ENCODE peak calls at places on chromosomes 12 and 14, in seven cellular contexts. One of them, this sample, is unnamed.

GRCh38 chr12:89884365-89884915 is 175.8 kb upstream of the ATP2B1 start:
- DNase-seq in cardiac fibroblast: no peak
- DNase-seq in kidney epithelial cell: no peak
- DNase-seq in A549: no peak
- DNase-seq in left lung: no peak
- DNase-seq in fibroblast of pulmonary artery: no peak
- DNase-seq in choroid plexus epithelial cell: peak; percentile 13
- DNase-seq in this sample: no peak

GRCh38 chr14:40252817-40253447 is 820.7 kb upstream of the FBXO33 start:
- DNase-seq in cardiac fibroblast: no peak
- DNase-seq in kidney epithelial cell: no peak
- DNase-seq in A549: no peak
- DNase-seq in left lung: no peak
- DNase-seq in fibroblast of pulmonary artery: no peak
- DNase-seq in choroid plexus epithelial cell: no peak
- DNase-seq in this sample: peak; percentile 19

GRCh38 chr14:55661029-55661428 is 81.0 kb downstream of the KTN1 start:
- DNase-seq in cardiac fibroblast: no peak
- DNase-seq in kidney epithelial cell: no peak
- DNase-seq in A549: no peak
- DNase-seq in left lung: no peak
- DNase-seq in fibroblast of pulmonary artery: no peak
- DNase-seq in choroid plexus epithelial cell: no peak
- DNase-seq in this sample: no peak

GRCh38 chr12:45863332-45863731 is 127.0 kb downstream of the SCAF11 start:
- DNase-seq in cardiac fibroblast: no peak
- DNase-seq in kidney epithelial cell: no peak
- DNase-seq in A549: no peak
- DNase-seq in left lung: no peak
- DNase-seq in fibroblast of pulmonary artery: no peak
- DNase-seq in choroid plexus epithelial cell: no peak
- DNase-seq in this sample: no peak

GRCh38 chr12:26884765-26885576 is 52.0 kb upstream of the ITPR2 start:
- DNase-seq in cardiac fibroblast: peak; percentile 88
- DNase-seq in kidney epithelial cell: peak; percentile 35
- DNase-seq in A549: peak; percentile 60
- DNase-seq in left lung: peak; percentile 80
- DNase-seq in fibroblast of pulmonary artery: peak; percentile 89
- DNase-seq in choroid plexus epithelial cell: peak; percentile 90
- DNase-seq in this sample: peak; percentile 86

GRCh38 chr12:1926274-1926673 is 7.8 kb upstream of the CACNA2D4 start:
- DNase-seq in cardiac fibroblast: no peak
- DNase-seq in kidney epithelial cell: no peak
- DNase-seq in A549: no peak
- DNase-seq in left lung: no peak
- DNase-seq in fibroblast of pulmonary artery: no peak
- DNase-seq in choroid plexus epithelial cell: no peak
- DNase-seq in this sample: no peak

GRCh38 chr14:23575086-23575485 is 3.5 kb downstream of the JPH4 start:
- DNase-seq in cardiac fibroblast: no peak
- DNase-seq in kidney epithelial cell: no peak
- DNase-seq in A549: no peak
- DNase-seq in left lung: no peak
- DNase-seq in fibroblast of pulmonary artery: no peak
- DNase-seq in choroid plexus epithelial cell: no peak
- DNase-seq in this sample: no peak

GRCh38 chr14:52960627-52961026 is 9.8 kb upstream of the FERMT2 start:
- DNase-seq in cardiac fibroblast: no peak
- DNase-seq in kidney epithelial cell: no peak
- DNase-seq in A549: no peak
- DNase-seq in left lung: no peak
- DNase-seq in fibroblast of pulmonary artery: no peak
- DNase-seq in choroid plexus epithelial cell: no peak
- DNase-seq in this sample: no peak

GRCh38 chr12:49089831-49090773 is 4.5 kb downstream of the DHH start:
- DNase-seq in cardiac fibroblast: peak; percentile 58
- DNase-seq in kidney epithelial cell: no peak
- DNase-seq in A549: no peak
- DNase-seq in left lung: peak; percentile 85
- DNase-seq in fibroblast of pulmonary artery: peak; percentile 51
- DNase-seq in choroid plexus epithelial cell: peak; percentile 54
- DNase-seq in this sample: no peak
- TF ChIP-seq CTCF in cardiac fibroblast: peak; percentile 16
- TF ChIP-seq CTCF in kidney epithelial cell: peak; percentile 51
- TF ChIP-seq CTCF in A549: peak; percentile 48
- TF ChIP-seq CTCF in left lung: peak; percentile 9
- TF ChIP-seq CTCF in fibroblast of pulmonary artery: peak; percentile 12
- TF ChIP-seq CTCF in choroid plexus epithelial cell: no peak
- TF ChIP-seq CTCF in this sample: no peak

DNA sequence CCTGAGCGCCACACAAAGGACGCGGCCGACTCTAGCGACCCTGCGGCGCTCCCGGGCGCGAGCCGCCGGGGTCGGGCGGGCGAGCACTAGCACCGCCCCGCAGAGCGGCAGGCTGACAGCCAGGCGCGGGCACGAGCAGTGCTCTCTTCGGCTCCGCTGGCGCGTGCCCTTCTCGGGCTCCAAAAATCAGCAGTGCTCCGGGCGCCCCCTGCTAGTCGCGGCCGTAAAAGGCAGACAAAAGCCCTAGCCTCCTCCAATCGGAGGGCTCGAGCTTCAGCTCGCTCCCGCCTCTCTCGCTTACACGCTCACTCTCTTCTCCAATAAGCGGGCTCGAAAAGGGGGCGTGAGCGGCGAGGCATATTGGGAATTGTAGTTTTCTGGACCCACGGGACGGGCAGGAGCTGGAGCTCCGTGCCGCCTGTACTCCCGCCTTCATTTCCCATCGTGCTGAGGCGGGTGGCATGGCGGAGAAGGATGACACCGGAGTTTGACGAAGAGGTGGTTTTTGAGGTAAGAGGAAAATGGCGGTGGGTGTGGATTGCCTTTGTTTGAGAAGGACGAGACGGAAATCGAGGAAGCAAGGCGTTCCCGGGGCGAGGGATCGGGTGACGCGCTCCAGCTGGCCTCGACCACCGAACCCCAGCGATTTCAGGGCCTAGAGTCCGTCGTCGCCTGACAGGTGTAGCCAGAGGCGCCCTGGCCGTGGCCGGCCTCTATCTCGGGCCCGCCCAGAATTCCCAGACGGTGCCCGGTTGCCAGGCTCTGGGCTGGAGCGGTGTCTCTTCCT is at the start of the genes FGD6 and VEZT:
- DNase-seq in cardiac fibroblast: peak; percentile 99
- DNase-seq in kidney epithelial cell: peak; percentile 97
- DNase-seq in A549: peak; percentile 95
- DNase-seq in left lung: peak; percentile 99
- DNase-seq in fibroblast of pulmonary artery: peak; percentile 99
- DNase-seq in choroid plexus epithelial cell: peak; percentile 99
- DNase-seq in this sample: peak; percentile 99
- TF ChIP-seq CTCF in cardiac fibroblast: peak; percentile 56
- TF ChIP-seq CTCF in kidney epithelial cell: peak; percentile 63
- TF ChIP-seq CTCF in A549: peak; percentile 71
- TF ChIP-seq CTCF in left lung: peak; percentile 69
- TF ChIP-seq CTCF in fibroblast of pulmonary artery: peak; percentile 49
- TF ChIP-seq CTCF in choroid plexus epithelial cell: peak; percentile 64
- TF ChIP-seq CTCF in this sample: peak; percentile 65

GRCh38 chr14:73759714-73760597 is 45.8 kb upstream of the PNMA1 start:
- DNase-seq in cardiac fibroblast: peak; percentile 99
- DNase-seq in kidney epithelial cell: peak; percentile 95
- DNase-seq in A549: peak; percentile 95
- DNase-seq in left lung: peak; percentile 100
- DNase-seq in fibroblast of pulmonary artery: peak; percentile 99
- DNase-seq in choroid plexus epithelial cell: peak; percentile 99
- DNase-seq in this sample: peak; percentile 98
- TF ChIP-seq CTCF in cardiac fibroblast: no peak
- TF ChIP-seq CTCF in kidney epithelial cell: no peak
- TF ChIP-seq CTCF in A549: no peak
- TF ChIP-seq CTCF in left lung: no peak
- TF ChIP-seq CTCF in fibroblast of pulmonary artery: no peak
- TF ChIP-seq CTCF in choroid plexus epithelial cell: peak; percentile 2
- TF ChIP-seq CTCF in this sample: peak; percentile 5

GRCh38 chr12:69566603-69567002 is 18.7 kb upstream of the CCT2 start:
- DNase-seq in cardiac fibroblast: no peak
- DNase-seq in kidney epithelial cell: no peak
- DNase-seq in A549: no peak
- DNase-seq in left lung: no peak
- DNase-seq in fibroblast of pulmonary artery: no peak
- DNase-seq in choroid plexus epithelial cell: no peak
- DNase-seq in this sample: no peak
- TF ChIP-seq CTCF in cardiac fibroblast: no peak
- TF ChIP-seq CTCF in kidney epithelial cell: no peak
- TF ChIP-seq CTCF in A549: no peak
- TF ChIP-seq CTCF in left lung: no peak
- TF ChIP-seq CTCF in fibroblast of pulmonary artery: peak; percentile 16
- TF ChIP-seq CTCF in choroid plexus epithelial cell: peak; percentile 9
- TF ChIP-seq CTCF in this sample: no peak

This sample was measured in MCF 10A.